ENCODE peak calls at places on chromosome 6, in five cellular contexts. Y, S, Q, K and P are unnamed samples.
A peak's percentile ranks its signal among the peaks of the same experiment; 100 is the strongest.

GRCh38 chr6:147395158-147395557 is 113.3 kb upstream of the SAMD5 start:
- DNase-seq in S (no peak), Y (no peak), K (no peak), Q (no peak), P (no peak)

GRCh38 chr6:161272600-161273355 is 1.1 kb downstream of the AGPAT4 start:
- DNase-seq in K (no peak), Y (no peak), S (peak; percentile 65), Q (peak; percentile 57), P (no peak)

GRCh38 chr6:13354331-13355042 is 26.1 kb upstream of the TBC1D7 start:
- DNase-seq in S (peak; percentile 55), Q (peak; percentile 48), Y (no peak), K (no peak), P (no peak)

GRCh38 chr6:87066449-87067288 is 28.2 kb downstream of the CGA start:
- DNase-seq in K (no peak), S (peak; percentile 67), Y (peak; percentile 41), Q (peak; percentile 30), P (no peak)

GRCh38 chr6:61640463-61640862 is 645.6 kb downstream of the KHDRBS2 start:
- DNase-seq in Y (no peak), Q (no peak), K (no peak), S (no peak), P (no peak)

GRCh38 chr6:98384334-98384733 is 450.0 kb upstream of the POU3F2 start:
- DNase-seq in K (no peak), Q (no peak), S (no peak), Y (no peak), P (no peak)

GRCh38 chr6:42545226-42545773 is 18.5 kb upstream of the UBR2 start:
- DNase-seq in K (no peak), Y (no peak), S (peak; percentile 62), Q (no peak), P (no peak)

GRCh38 chr6:50093116-50093937 is 43.6 kb upstream of the DEFB112 start:
- DNase-seq in K (no peak), Q (no peak), Y (no peak), S (no peak), P (no peak)

GRCh38 chr6:490251-491037 is 98.9 kb downstream of the IRF4 start:
- DNase-seq in S (no peak), Q (no peak), K (no peak), Y (no peak), P (no peak)

GRCh38 chr6:40457261-40457660 is 129.9 kb downstream of the LRFN2 start:
- DNase-seq in Y (no peak), S (no peak), Q (peak; percentile 51), K (no peak), P (no peak)

GRCh38 chr6:101539510-101540245 is 146.2 kb downstream of the GRIK2 start:
- DNase-seq in S (no peak), K (no peak), Q (peak; percentile 74), Y (no peak), P (no peak)

GRCh38 chr6:7188492-7188891 is 80.7 kb downstream of the RREB1 start:
- DNase-seq in K (no peak), S (no peak), Q (no peak), Y (no peak), P (no peak)

GRCh38 chr6:164741938-164742451 is 567.4 kb downstream of the C6orf118 start:
- DNase-seq in S (no peak), Y (no peak), K (no peak), Q (no peak), P (no peak)

GRCh38 chr6:5672581-5673011 is 334.1 kb downstream of the NRN1 start:
- DNase-seq in K (no peak), Q (peak; percentile 90), S (peak; percentile 24), Y (no peak), P (no peak)

GRCh38 chr6:133083248-133083967 is 157.7 kb upstream of the EYA4 start:
- DNase-seq in K (no peak), S (no peak), Q (no peak), Y (no peak), P (no peak)

GRCh38 chr6:82143041-82143481 is 104.5 kb downstream of the IBTK start:
- DNase-seq in S (peak; percentile 68), K (no peak), Q (no peak), Y (no peak), P (no peak)

GRCh38 chr6:14066782-14067406 is 50.7 kb upstream of the CD83 start:
- DNase-seq in Q (peak; percentile 60), K (no peak), S (peak; percentile 68), Y (peak; percentile 22), P (no peak)

GRCh38 chr6:110629153-110629552 is 152.7 kb upstream of the SLC22A16 start:
- DNase-seq in Q (no peak), K (no peak), Y (no peak), S (no peak), P (no peak)

GRCh38 chr6:155628315-155628714 is 172.7 kb upstream of the NOX3 start:
- DNase-seq in Y (no peak), K (no peak), Q (no peak), S (no peak), P (no peak)

GRCh38 chr6:161132384-161132783 is 140.8 kb downstream of the MAP3K4 start:
- DNase-seq in Y (no peak), Q (no peak), S (no peak), K (no peak), P (no peak)

GRCh38 chr6:117448732-117449131 is 23.0 kb upstream of the ROS1 start:
- DNase-seq in K (no peak), Q (peak; percentile 95), Y (no peak), S (no peak), P (no peak)

GRCh38 chr6:166541876-166542579 is 44.5 kb downstream of the RAMACL start:
- DNase-seq in K (no peak), Y (no peak), S (no peak), Q (no peak), P (no peak)

GRCh38 chr6:133983099-133983939 is 30.3 kb downstream of the TBPL1 start:
- DNase-seq in S (no peak), K (no peak), Y (no peak), Q (no peak), P (no peak)

GRCh38 chr6:88422831-88423230 is 256.7 kb upstream of the CNR1 start:
- DNase-seq in K (no peak), Y (no peak), Q (no peak), S (no peak), P (no peak)

GRCh38 chr6:7273709-7274108 is 39.3 kb downstream of the SSR1 start:
- DNase-seq in Q (no peak), Y (no peak), K (no peak), S (no peak), P (no peak)

GRCh38 chr6:17798477-17798876 is 91.8 kb upstream of the NUP153 start:
- DNase-seq in Q (no peak), K (no peak), S (no peak), Y (no peak), P (no peak)

DNA sequence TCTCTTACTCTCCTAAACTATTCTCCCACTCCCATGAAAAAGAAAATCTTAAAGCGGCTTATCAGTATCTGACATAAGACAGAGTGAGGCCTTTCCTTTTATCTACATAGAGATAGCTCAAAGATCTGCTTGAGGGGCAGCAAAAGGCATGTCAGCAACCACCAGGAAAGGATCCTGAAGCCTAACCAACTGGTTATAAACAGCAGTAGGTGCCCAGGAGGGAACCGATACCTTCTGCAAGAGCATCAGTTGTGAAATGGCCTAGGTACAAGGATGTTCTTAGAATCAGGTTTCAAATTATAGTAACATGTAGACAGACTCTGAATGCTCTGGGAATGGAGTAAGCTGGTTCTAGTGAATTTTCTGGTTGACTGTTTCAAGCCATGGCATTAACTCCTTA is 21.4 kb downstream of the JARID2 start:
- DNase-seq in Y (no peak), S (no peak), K (no peak), Q (no peak), P (no peak)
- H3K27ac ChIP-seq in Y (no peak overlapping the region), S (no peak overlapping the region), K (peak overlapping the region; percentile 54), Q (no peak overlapping the region), P (no peak overlapping the region)

DNA sequence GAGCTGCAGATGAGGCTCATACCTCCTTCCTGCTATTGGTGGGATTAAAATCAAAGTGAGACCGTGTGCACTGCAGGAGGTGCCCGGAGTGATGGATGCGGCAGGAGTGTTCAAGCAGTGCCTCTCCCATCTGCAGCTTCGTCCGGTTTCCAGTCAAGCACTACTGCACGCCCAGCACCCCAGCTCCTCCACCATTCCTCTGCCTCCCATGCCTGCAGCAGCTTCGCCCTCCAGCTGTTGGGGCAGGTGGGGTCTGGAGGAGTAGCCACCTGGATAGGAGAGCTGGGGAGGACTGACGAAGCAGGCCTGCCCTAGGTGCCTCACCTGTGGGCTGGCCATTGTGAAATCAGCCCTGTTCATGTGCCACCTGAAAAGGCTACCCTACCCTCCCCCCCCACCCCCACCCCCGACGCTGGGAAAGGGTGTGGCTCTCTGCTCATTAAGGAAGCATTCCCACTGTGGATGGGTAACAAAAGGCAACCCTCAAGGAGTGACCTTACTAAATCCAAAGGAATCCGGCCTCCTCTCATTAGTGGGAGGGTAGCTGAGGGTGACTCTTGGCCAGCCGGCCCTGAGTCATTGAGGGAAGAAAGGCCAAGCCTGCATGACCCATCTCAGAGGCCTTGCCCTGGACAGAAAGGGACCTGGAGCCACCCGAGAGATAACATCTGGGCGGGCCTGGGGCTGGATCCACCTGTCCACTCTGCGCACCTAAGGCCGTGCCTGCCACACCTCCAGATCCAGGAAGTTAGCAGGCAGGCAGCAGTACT is 115.9 kb upstream of the ARMC2 start:
- DNase-seq in Y (no peak), K (no peak), S (no peak), Q (peak; percentile 87), P (no peak)
- H3K27ac ChIP-seq in Y (no peak overlapping the region), K (no peak overlapping the region), S (no peak overlapping the region), Q (no peak overlapping the region), P (no peak overlapping the region)

GRCh38 chr6:142696123-142696522 is 248.9 kb downstream of the HIVEP2 start:
- DNase-seq in Y (no peak), S (no peak), Q (no peak), K (no peak), P (no peak)

GRCh38 chr6:142697912-142698311 is 247.1 kb downstream of the HIVEP2 start:
- DNase-seq in Q (no peak), Y (no peak), K (no peak), S (peak; percentile 17), P (no peak)

GRCh38 chr6:142698751-142699150 is 246.2 kb downstream of the HIVEP2 start:
- DNase-seq in K (no peak), Y (no peak), S (no peak), Q (no peak), P (no peak)

GRCh38 chr6:142695016-142695415 is 250.0 kb downstream of the HIVEP2 start:
- DNase-seq in Y (no peak), Q (no peak), K (no peak), S (no peak), P (no peak)

DNA sequence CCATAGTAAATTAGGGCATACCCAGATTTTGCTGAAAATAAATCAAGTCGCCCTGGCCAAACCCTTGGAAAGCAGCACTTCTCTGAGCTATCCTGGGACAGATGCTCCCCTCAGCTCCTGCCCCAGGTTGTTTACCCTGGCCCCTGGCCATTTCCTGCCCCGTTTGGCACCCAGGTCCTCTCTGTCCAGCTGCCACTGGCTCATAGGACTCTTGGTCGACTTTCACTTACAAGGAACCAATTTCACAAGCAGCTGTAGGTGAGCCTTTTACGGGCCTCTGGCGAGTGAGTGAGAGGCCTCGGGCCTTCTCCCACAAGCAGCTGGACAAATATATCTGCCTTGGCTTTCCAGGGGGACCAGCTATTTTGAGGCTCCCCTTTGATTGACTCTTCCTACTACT is 248.3 kb downstream of the HIVEP2 start:
- DNase-seq in Q (no peak), K (no peak), Y (peak; percentile 88), S (no peak), P (no peak)
- H3K27ac ChIP-seq in Q (no peak overlapping the region), K (peak overlapping the region; percentile 34), Y (peak overlapping the region; percentile 45), S (no peak overlapping the region), P (no peak overlapping the region)

DNA sequence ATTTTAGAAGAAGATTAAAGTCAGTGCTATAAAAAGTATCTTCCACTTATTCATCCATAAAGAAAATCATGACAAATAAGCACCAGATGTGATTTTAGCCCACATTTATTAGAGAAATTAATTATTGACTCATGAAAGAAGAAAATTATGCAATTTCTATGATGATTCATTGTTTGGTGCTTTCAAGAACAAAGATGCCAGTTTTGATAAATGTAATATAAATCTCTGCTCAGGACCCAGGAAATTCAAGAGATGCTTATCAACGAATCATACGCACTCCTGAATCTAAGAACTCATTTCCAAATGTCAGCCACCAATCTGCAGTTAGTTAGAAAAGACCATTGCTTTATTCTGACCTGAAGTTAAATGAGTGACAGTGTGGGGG is 211.4 kb downstream of the ARHGAP18 start:
- DNase-seq in Y (no peak), S (no peak), Q (peak; percentile 73), K (no peak), P (no peak)
- H3K27ac ChIP-seq in Y (no peak overlapping the region), S (no peak overlapping the region), Q (peak overlapping the region; percentile 98), K (peak overlapping the region; percentile 20), P (peak overlapping the region; percentile 1)